ENCODE peak calls at places on chromosomes 6 and 20, in four cellular contexts. U, P, F and M are unnamed samples.

GRCh38 chr6:137016366-137016765 is 28.4 kb downstream of the IL20RA start:
- DNase-seq in F (no peak), P (peak; percentile 10), U (no peak), M (peak; percentile 53)

GRCh38 chr6:33620584-33621395 is at the start of gene ITPR3:
- DNase-seq in F (peak; percentile 93), U (peak; percentile 78), P (peak; percentile 27), M (peak; percentile 89)

GRCh38 chr6:2562721-2563120 is 188.0 kb downstream of the MYLK4 start:
- DNase-seq in P (no peak), U (peak; percentile 27), F (no peak), M (peak; percentile 46)

GRCh38 chr20:24779166-24779565 is 169.9 kb upstream of the CST7 start:
- DNase-seq in U (no peak), P (no peak), F (no peak), M (no peak)

GRCh38 chr6:132443206-132443605 is 41.9 kb upstream of the MOXD1 start:
- DNase-seq in U (no peak), F (no peak), P (peak; percentile 20), M (peak; percentile 25)

GRCh38 chr6:47741807-47742206 is 40.0 kb upstream of the OPN5 start:
- DNase-seq in P (no peak), F (no peak), U (peak; percentile 19), M (no peak)

GRCh38 chr20:19211252-19211651 is 1.2 kb upstream of the SLC24A3 start:
- DNase-seq in U (no peak), F (no peak), P (no peak), M (no peak)

GRCh38 chr6:105779113-105779512 is 307.0 kb upstream of the PRDM1 start:
- DNase-seq in U (no peak), P (no peak), F (no peak), M (no peak)

GRCh38 chr20:33305591-33306057 is 22.6 kb downstream of the BPIFB1 start:
- DNase-seq in U (no peak), F (no peak), P (no peak), M (no peak)

GRCh38 chr20:52230406-52230805 is 38.8 kb upstream of the ZFP64 start:
- DNase-seq in F (no peak), P (no peak), U (peak; percentile 27), M (no peak)

GRCh38 chr6:56368484-56368883 is 121.1 kb upstream of the COL21A1 start:
- DNase-seq in P (no peak), F (no peak), U (no peak), M (no peak)

GRCh38 chr20:24960302-24960801 is 11.3 kb downstream of the CST7 start:
- DNase-seq in F (no peak), P (no peak), U (no peak), M (no peak)

GRCh38 chr20:25058051-25058796 is at the start of gene ACSS1:
- DNase-seq in U (peak; percentile 68), F (peak; percentile 70), P (peak; percentile 31), M (no peak)

GRCh38 chr6:41442800-41443501 is 103.2 kb upstream of the FOXP4 start:
- DNase-seq in P (peak; percentile 27), U (peak; percentile 77), F (no peak), M (peak; percentile 92)

GRCh38 chr20:46268131-46268611 is 40.1 kb downstream of the CDH22 start:
- DNase-seq in P (no peak), F (no peak), U (no peak), M (no peak)

GRCh38 chr6:142796571-142796970 is 148.4 kb downstream of the HIVEP2 start:
- DNase-seq in U (no peak), P (peak; percentile 40), F (no peak), M (peak; percentile 61)

GRCh38 chr20:50149481-50150254 is 3.9 kb downstream of the PEDS1 start:
- DNase-seq in F (no peak), P (no peak), U (no peak), M (no peak)

GRCh38 chr6:53628354-53629119 is 37.0 kb downstream of the KLHL31 start:
- DNase-seq in U (no peak), F (no peak), P (peak; percentile 58), M (no peak)

GRCh38 chr6:169838291-169839028 is 87.0 kb downstream of the ERMARD start:
- DNase-seq in P (no peak), F (no peak), U (no peak), M (no peak)

GRCh38 chr20:37345339-37346231 is at the start of gene SRC:
- DNase-seq in F (no peak), U (peak; percentile 87), P (peak; percentile 60), M (peak; percentile 84)

GRCh38 chr20:34862724-34863123 is 9.9 kb downstream of the GGT7 start:
- DNase-seq in F (no peak), U (no peak), P (no peak), M (no peak)

GRCh38 chr6:54244430-54244829 is 63.8 kb upstream of the TINAG start:
- DNase-seq in P (peak; percentile 24), F (peak; percentile 11), U (peak; percentile 26), M (peak; percentile 44)

GRCh38 chr6:41519748-41520699 is 26.2 kb upstream of the FOXP4 start:
- DNase-seq in U (peak; percentile 91), F (no peak), P (no peak), M (no peak)

GRCh38 chr6:87922191-87922946 is 125.3 kb upstream of the SPACA1 start:
- DNase-seq in P (no peak), F (peak; percentile 66), U (no peak), M (no peak)

GRCh38 chr6:112286010-112286409 is 31.6 kb upstream of the LAMA4 start:
- DNase-seq in P (no peak), U (no peak), F (no peak), M (no peak)

GRCh38 chr20:5535211-5535756 is 214.9 kb upstream of the SHLD1 start:
- DNase-seq in U (peak; percentile 75), F (no peak), P (peak; percentile 98), M (peak; percentile 98)

GRCh38 chr6:166486536-166486880 is 100.0 kb downstream of the RAMACL start:
- DNase-seq in U (no peak), P (no peak), F (no peak), M (no peak)
- H3K4me1 ChIP-seq in U (no peaks in the 10 kb centered on the region), P (no peaks in the 10 kb centered on the region), F (no peaks in the 10 kb centered on the region), M (peaks cover 6% of the 10 kb centered on the region)

DNA sequence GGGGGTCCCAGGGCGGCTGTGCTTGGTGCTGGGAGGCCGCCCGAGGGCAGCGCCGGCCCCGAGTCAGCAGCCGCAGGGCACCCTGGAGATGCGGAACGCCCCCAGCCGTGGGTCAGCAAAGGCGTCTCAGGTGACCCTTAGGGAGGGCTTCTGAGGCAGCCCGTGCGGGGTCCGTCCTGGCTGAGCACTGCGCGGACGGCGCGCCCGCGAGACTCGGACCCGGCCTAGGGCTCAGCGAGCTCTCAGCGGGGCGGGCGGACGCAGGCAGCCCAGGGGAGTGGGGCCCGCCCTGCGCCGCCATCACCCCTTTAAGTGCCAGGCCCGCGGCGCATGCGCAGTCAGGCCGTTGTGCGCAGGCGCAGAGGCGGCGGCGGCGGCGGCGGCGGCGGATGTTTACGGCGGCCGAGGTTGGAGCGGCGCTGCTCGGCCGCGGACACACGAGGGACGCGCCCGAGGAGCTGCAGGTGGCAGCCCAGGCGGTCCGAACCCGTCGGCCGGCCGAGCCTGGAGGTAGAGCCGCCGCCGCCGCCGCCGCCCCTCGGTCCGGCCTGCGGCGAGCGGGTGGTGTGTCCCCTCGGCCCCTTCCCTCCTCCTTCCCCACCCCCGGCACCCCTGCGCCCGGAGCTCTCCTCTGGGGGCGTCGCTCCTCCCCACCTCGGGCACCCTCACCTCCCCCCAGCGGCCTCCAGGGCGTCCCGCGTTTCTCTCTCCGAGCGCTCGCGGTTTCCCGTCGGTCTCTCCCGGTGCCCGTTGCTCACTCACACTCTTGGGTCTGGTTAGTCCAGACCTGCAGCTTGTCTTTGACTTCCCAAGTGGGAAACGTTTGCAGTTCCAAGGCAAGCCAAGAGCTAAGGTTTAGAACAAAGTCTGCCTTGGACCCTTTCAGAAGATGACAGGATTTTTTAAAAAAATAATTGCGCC is at the start of gene PCMTD2:
- DNase-seq in U (peak; percentile 94), P (peak; percentile 68), F (peak; percentile 93), M (peak; percentile 93)
- TF ChIP-seq CTCF in U (peak; percentile 8), P (no peak), F (peak; percentile 37), M (no peak)

GRCh38 chr6:52507557-52508260 is 69.2 kb downstream of the TRAM2 start:
- DNase-seq in F (no peak), U (no peak), P (peak; percentile 81), M (peak; percentile 88)
- H3K4me1 ChIP-seq in F (peaks cover 20% of the 10 kb centered on the region), U (peaks cover 12% of the 10 kb centered on the region), P (peaks cover 43% of the 10 kb centered on the region), M (no peaks in the 10 kb centered on the region)

GRCh38 chr20:59743767-59744485 is 139.6 kb downstream of the PHACTR3 start:
- DNase-seq in U (no peak), P (no peak), F (peak; percentile 3), M (no peak)
- TF ChIP-seq CTCF in U (no peak), P (no peak), F (peak; percentile 43), M (no peak)

DNA sequence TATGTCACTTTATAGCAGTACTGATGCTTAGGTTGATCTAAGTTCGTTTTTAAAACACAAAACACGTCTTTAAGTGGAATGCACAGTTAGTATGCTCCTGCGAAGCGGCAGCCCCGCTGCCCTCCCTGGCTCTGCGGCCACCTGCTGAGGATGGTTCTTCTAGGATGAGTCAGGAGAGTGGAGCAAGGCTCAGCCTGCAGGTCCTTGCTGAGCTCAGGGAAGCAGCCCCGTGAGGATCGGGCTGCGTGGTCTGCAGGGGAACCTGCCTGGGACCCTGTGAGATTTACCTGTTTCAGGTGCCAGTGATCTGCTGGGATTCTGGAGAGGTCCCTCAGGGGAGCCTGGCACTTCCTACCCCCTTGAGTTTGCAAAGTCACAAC is 57.5 kb downstream of the SYNJ2 start:
- DNase-seq in U (peak; percentile 27), P (peak; percentile 67), F (no peak), M (no peak)
- H3K4me1 ChIP-seq in U (peaks cover 56% of the 10 kb centered on the region), P (peaks cover 41% of the 10 kb centered on the region), F (no peaks in the 10 kb centered on the region), M (peaks cover 21% of the 10 kb centered on the region)

DNA sequence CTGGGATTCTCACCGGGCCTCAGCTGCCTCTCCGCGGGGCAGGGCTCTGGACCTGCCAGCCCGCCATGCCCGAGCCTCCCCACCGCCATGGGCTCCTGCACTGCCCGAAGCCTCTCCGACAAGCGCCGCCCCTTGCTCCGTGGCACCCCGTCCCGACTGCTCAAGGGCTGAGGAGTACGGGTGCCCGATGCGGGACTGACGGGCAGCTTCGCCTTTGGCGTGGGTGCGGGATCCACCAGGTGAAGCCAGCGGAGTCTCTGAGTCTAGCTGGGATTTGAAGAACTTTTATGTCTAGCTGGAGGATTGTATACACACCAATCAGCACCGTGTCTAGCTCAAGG is 5.3 kb upstream of the RANBP9 start:
- DNase-seq in U (no peak), P (no peak), F (no peak), M (no peak)
- TF ChIP-seq CTCF in U (no peak), P (no peak), F (no peak), M (no peak)

GRCh38 chr6:133778414-133778813 is 110.5 kb upstream of the TCF21 start:
- DNase-seq in U (peak; percentile 17), F (no peak), P (peak; percentile 95), M (peak; percentile 95)
- H3K4me1 ChIP-seq in U (no peaks in the 10 kb centered on the region), F (no peaks in the 10 kb centered on the region), P (peaks cover 4% of the 10 kb centered on the region), M (no peaks in the 10 kb centered on the region)

DNA sequence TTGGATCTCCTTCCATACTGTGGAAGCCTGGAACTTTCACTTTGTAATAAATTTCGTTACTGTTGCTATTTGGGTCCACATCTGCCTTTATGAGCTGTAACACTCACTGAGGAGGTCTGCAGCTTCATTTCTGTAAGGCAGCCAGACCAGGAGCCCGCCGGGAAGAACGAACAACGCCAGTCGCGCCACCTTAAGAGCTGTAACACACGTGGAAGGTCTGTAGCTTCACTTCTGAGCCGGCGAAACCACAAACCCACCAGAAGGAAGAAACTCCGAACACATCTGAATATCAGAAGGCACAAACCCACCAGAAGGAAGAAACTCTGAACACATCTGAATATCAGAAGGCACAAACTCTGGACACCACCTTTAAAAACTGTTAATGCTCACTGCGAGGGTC is 589.9 kb upstream of the SLC35B3 start:
- DNase-seq in P (no peak), U (no peak), F (no peak), M (no peak)
- TF ChIP-seq CTCF in P (no peak), U (no peak), F (no peak), M (no peak)